ENCODE peak calls at places on chromosomes 11 and 22, in eight cellular contexts. Q, R, U, I, B, D, A and L are unnamed samples.
A peak's percentile ranks its signal among the peaks of the same experiment; 100 is the strongest.

GRCh38 chr11:45087761-45088160 is 58.7 kb upstream of the PRDM11 start:
- DNase-seq in Q (no peak), R (no peak), U (no peak), I (no peak), B (no peak), D (no peak), A (no peak), L (no peak)

GRCh38 chr11:59802639-59803176 is 7.9 kb downstream of the MRPL16 start:
- DNase-seq in Q (no peak), R (no peak), U (no peak), I (no peak), B (peak; percentile 46), D (peak; percentile 11), A (peak; percentile 43), L (no peak)

GRCh38 chr11:132719684-132720083 is 812.6 kb downstream of the OPCML start:
- DNase-seq in Q (no peak), R (no peak), U (no peak), I (no peak), B (no peak), D (no peak), A (no peak), L (no peak)

GRCh38 chr11:43316451-43316850 is 4.7 kb downstream of the API5 start:
- DNase-seq in Q (no peak), R (no peak), U (no peak), I (no peak), B (no peak), D (no peak), A (no peak), L (no peak)

GRCh38 chr11:36328956-36329673 is 33.0 kb downstream of the PRR5L start:
- DNase-seq in Q (no peak), R (no peak), U (no peak), I (no peak), B (no peak), D (no peak), A (no peak), L (no peak)

GRCh38 chr11:61635304-61635703 is 44.9 kb upstream of the DAGLA start:
- DNase-seq in Q (no peak), R (no peak), U (no peak), I (no peak), B (no peak), D (no peak), A (no peak), L (no peak)

GRCh38 chr22:35418088-35418487 is 18.1 kb downstream of the MCM5 start:
- DNase-seq in Q (no peak), R (no peak), U (no peak), I (no peak), B (no peak), D (no peak), A (peak; percentile 34), L (no peak)

GRCh38 chr11:120746836-120747609 is 235.5 kb downstream of the GRIK4 start:
- DNase-seq in Q (no peak), R (no peak), U (no peak), I (no peak), B (no peak), D (no peak), A (peak; percentile 91), L (no peak)

GRCh38 chr22:31250740-31251330 is 38.7 kb downstream of the LIMK2 start:
- DNase-seq in Q (no peak), R (no peak), U (no peak), I (no peak), B (no peak), D (no peak), A (no peak), L (no peak)